ENCODE peak calls at places on chromosomes 5 and 9, in four cellular contexts. Z is GM13977, N is heart left ventricle, Y is cardiac muscle cell. H is an unnamed sample.

GRCh38 chr9:135471751-135472640 is 7.6 kb upstream of the PPP1R26 start:
- DNase-seq in Z (no peak), N (no peak), Y (peak), H (no peak)

GRCh38 chr9:110623462-110624025 is 44.0 kb upstream of the SVEP1 start:
- DNase-seq in Z (peak), N (no peak), Y (peak), H (peak)

GRCh38 chr5:141567513-141568117 is 51.2 kb downstream of the DIAPH1 start:
- DNase-seq in Z (no peak), N (no peak), Y (peak), H (peak)

GRCh38 chr9:8241201-8241600 is 441.6 kb upstream of the DMAC1 start:
- DNase-seq in Z (no peak), N (no peak), Y (no peak), H (peak)

GRCh38 chr9:90343360-90343759 is 299.3 kb downstream of the DIRAS2 start:
- DNase-seq in Z (no peak), N (no peak), Y (peak), H (peak)

GRCh38 chr9:92522983-92523970 is 12.5 kb downstream of the ECM2 start:
- DNase-seq in Z (no peak), N (no peak), Y (peak), H (no peak)

GRCh38 chr5:67315082-67315801 is 118.6 kb upstream of the CD180 start:
- DNase-seq in Z (no peak), N (no peak), Y (no peak), H (peak)

GRCh38 chr5:38433160-38433861 is 123.1 kb downstream of the LIFR start:
- DNase-seq in Z (no peak), N (peak), Y (peak), H (no peak)

DNA sequence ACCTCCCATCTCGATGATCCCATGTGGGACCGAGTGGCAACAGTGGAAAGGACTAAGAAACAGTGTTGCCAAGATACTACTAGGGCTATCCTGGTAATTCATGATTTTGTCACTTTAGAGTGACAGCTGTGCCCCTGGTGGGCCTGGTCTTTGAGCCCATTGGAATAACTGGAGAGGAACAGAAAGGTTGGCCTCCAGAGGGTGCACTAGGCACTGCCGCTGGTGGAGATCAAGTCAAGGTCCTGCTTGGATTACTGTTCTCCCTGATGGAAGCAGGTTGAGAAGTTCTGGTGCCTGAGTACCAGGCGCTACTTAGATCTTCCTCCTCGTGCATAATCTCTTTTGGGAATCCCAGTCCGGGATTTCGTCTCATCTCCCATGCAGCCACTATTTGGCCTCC is 129.6 kb downstream of the SEC61B start:
- DNase-seq in Z (no peak), N (no peak), Y (no peak), H (peak)
- TF ChIP-seq CTCF in Z (no peak), N (no peak), Y (no peak), H (no peak)

DNA sequence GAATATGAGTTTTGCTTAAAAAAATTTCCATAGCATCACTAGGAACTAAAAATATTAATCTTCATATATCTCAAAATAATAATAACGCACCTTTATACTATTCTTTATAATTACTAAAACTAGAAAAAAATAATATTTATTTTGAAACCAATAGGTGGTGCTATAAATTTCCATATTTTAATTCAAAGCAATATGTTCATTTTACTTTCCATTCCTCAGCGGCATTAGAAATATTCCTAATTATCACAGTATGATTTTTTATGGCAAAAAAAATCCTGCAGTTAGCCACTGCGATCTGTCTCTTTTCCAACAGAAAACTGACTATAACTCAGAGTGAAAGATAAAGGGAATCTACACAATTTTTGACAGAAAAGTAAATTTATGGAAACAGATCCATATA is 167.4 kb upstream of the MPDZ start:
- DNase-seq in Z (no peak), N (no peak), Y (no peak), H (no peak)
- TF ChIP-seq CTCF in Z (no peak), N (peak), Y (no peak), H (peak)

DNA sequence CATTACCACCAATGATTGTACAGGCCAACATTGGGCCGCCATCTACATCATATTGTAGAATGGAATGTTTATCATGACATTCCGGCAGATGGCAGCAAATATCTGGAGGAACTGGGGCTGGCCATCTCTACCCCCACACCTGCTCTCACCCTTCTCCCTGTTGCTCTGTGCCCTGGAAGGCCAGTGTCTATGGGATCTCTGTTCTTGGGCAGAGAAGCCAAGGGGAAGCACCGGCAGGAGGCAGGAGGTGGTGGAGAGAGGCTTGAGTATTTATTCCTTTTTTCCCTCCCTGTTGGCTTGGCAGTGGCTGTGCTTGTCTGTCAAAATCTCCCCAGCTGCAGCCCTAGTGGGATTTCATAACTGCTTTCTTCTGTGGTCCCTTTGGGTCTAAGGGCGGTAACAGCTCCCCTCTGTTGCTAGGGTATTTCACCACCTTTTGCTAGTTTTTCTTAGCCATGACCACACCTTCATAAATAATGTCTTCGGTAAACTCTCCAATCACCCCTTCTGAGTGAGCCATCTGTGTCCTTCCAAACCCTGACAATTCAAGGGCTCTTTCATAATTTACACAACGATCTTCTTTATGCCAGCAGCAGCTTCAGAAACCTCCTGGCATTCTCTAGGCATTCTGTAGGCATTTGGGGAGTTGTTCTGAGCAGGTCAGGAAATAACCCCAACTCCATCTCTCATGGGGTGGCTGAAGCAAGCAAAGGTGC is 225.8 kb downstream of the MELK start:
- DNase-seq in Z (no peak), N (no peak), Y (peak), H (peak)
- TF ChIP-seq CTCF in Z (peak), N (no peak), Y (peak), H (peak)

DNA sequence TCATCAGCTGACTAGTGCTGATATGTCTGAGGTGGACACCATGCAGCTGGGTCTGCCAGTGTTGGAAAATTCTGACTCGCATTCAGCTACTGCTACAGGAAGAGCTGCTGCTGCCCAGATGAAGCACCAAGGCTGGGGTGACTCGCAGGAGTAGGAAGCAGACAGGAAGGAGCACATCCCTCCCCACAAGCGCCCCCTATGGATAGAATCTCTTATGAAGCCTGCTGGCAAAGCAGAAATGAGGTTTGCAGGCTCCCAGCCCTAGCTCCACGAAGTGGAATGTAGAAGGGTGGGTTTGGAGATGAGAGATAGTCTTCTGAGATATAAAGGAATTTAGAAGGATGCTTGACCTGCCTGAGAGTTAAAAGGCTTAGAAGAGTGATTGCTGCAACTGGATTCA is 443.0 kb downstream of the ACTL7B start:
- DNase-seq in Z (no peak), N (no peak), Y (no peak), H (peak)
- TF ChIP-seq CTCF in Z (peak), N (no peak), Y (peak), H (no peak)

GRCh38 chr5:36734422-36734821 is 128.0 kb downstream of the SLC1A3 start:
- DNase-seq in Z (no peak), N (no peak), Y (peak), H (peak)
- TF ChIP-seq CTCF in Z (peak), N (no peak), Y (peak), H (peak)

DNA sequence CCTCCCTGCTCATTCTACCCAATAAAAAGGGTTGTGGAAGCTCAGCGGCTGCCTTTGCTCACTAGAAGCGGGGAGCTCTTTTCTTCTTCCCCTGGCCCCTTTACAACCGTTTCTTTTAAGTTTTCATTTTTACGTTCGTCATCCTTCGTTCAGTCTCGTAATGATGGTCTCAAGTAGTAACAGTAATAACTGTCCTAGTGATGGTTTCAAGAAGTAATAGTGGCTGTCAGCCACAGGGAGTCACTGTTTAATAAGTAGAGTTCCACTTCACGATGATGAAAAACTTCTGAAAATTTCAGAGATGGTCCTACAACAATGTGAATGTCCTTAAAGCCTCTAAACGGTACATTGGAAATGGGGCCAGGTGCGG is 6.2 kb downstream of the UGT3A2 start:
- DNase-seq in Z (no peak), N (no peak), Y (no peak), H (no peak)
- TF ChIP-seq CTCF in Z (no peak), N (no peak), Y (no peak), H (peak)

GRCh38 chr9:93861736-93862358 is 93.3 kb downstream of the BARX1 start:
- DNase-seq in Z (no peak), N (no peak), Y (no peak), H (no peak)
- TF ChIP-seq CTCF in Z (no peak), N (no peak), Y (no peak), H (no peak)

GRCh38 chr5:84255318-84255717 is 129.4 kb downstream of the EDIL3 start:
- DNase-seq in Z (no peak), N (no peak), Y (no peak), H (peak)

GRCh38 chr5:84253946-84254345 is 130.7 kb downstream of the EDIL3 start:
- DNase-seq in Z (no peak), N (no peak), Y (no peak), H (no peak)

GRCh38 chr5:84248013-84248412 is 136.7 kb downstream of the EDIL3 start:
- DNase-seq in Z (no peak), N (no peak), Y (no peak), H (no peak)

GRCh38 chr5:84251503-84251902 is 133.2 kb downstream of the EDIL3 start:
- DNase-seq in Z (no peak), N (no peak), Y (no peak), H (no peak)

GRCh38 chr5:84249918-84250635 is 134.6 kb downstream of the EDIL3 start:
- DNase-seq in Z (no peak), N (no peak), Y (no peak), H (peak)
- TF ChIP-seq CTCF in Z (no peak), N (no peak), Y (no peak), H (no peak)

DNA sequence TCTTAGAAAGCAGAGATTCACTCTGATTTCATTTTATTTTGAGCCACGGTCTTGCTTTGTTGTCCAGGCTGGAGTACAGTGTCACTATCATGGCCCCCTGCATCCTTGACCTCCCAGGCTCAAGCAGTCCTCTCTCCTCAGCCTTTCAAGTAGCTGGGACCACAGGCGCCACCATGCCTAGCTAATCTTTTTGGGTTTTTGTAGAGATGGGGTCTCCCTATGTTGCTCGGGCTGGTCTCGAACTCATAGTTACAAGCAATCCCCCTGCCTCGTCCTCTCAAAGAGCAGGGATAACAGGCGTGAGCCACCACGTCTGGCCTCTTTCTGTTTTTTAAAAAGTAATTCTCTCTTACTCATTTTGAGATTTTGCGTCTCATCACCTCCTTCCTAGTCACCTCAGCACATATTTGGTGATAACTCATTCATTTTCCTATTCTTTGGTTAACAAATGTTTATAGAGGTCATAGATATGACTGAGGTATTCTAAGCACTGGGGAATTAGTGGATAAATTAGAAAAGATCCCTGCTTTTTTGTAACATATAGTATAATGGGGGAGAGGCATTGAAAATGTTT is 10.8 kb upstream of the DCP2 start:
- DNase-seq in Z (no peak), N (no peak), Y (no peak), H (no peak)
- TF ChIP-seq CTCF in Z (no peak), N (no peak), Y (no peak), H (no peak)